ENCODE peak calls at places on chromosome 9, in five cellular contexts. W is spleen, D is stomach, I is sigmoid colon, P is K562. H is an unnamed sample. For H3K4me1, the result is how much of the 10 kb centered on the place peaks cover.

GRCh38 chr9:137535120-137535428 is 15.1 kb downstream of the PNPLA7 start:
- DNase-seq in W (no peak), D (no peak), I (no peak), P (no peak), H (no peak)

GRCh38 chr9:117715411-117715989 is 11.3 kb downstream of the TLR4 start:
- DNase-seq in W (no peak), D (no peak), I (no peak), P (no peak), H (no peak)

GRCh38 chr9:98972641-98973545 is 29.2 kb downstream of the COL15A1 start:
- DNase-seq in W (no peak), D (no peak), I (no peak), P (no peak), H (no peak)

GRCh38 chr9:95808001-95808400 is 67.5 kb upstream of the ERCC6L2 start:
- DNase-seq in W (no peak), D (no peak), I (no peak), P (no peak), H (no peak)

GRCh38 chr9:113152699-113153098 is 1.9 kb downstream of the SLC31A2 start:
- DNase-seq in W (no peak), D (no peak), I (no peak), P (no peak), H (no peak)

GRCh38 chr9:2343756-2344155 is 277.8 kb upstream of the VLDLR start:
- DNase-seq in W (no peak), D (no peak), I (no peak), P (no peak), H (no peak)

GRCh38 chr9:75120661-75121060 is 32.3 kb downstream of the OSTF1 start:
- DNase-seq in W (no peak), D (no peak), I (no peak), P (peak), H (no peak)

GRCh38 chr9:100216178-100216787 is 117.2 kb downstream of the INVS start:
- DNase-seq in W (no peak), D (peak), I (no peak), P (peak), H (no peak)

GRCh38 chr9:95089916-95090791 is 227.4 kb downstream of the FANCC start:
- DNase-seq in W (peak), D (peak), I (peak), P (no peak), H (no peak)

GRCh38 chr9:95292226-95292625 is 25.3 kb downstream of the FANCC start:
- DNase-seq in W (no peak), D (no peak), I (no peak), P (no peak), H (no peak)

GRCh38 chr9:100193078-100193477 is 94.0 kb downstream of the INVS start:
- DNase-seq in W (no peak), D (no peak), I (no peak), P (no peak), H (no peak)

GRCh38 chr9:99004717-99005460 is 61.2 kb downstream of the COL15A1 start:
- DNase-seq in W (no peak), D (no peak), I (no peak), P (no peak), H (peak)

GRCh38 chr9:110081395-110081794 is 126.6 kb downstream of the C9orf152 start:
- DNase-seq in W (no peak), D (no peak), I (no peak), P (no peak), H (no peak)

GRCh38 chr9:38344566-38345324 is 47.8 kb upstream of the ALDH1B1 start:
- DNase-seq in W (no peak), D (no peak), I (peak), P (no peak), H (no peak)

GRCh38 chr9:36398745-36399144 is 1.3 kb downstream of the RNF38 start:
- DNase-seq in W (no peak), D (no peak), I (no peak), P (no peak), H (no peak)

GRCh38 chr9:22102347-22103053 is 93.4 kb upstream of the CDKN2B start:
- DNase-seq in W (no peak), D (no peak), I (no peak), P (no peak), H (no peak)

GRCh38 chr9:91303741-91304140 is 58.0 kb downstream of the AUH start:
- DNase-seq in W (no peak), D (no peak), I (no peak), P (no peak), H (no peak)

GRCh38 chr9:91305596-91305995 is 56.1 kb downstream of the AUH start:
- DNase-seq in W (no peak), D (no peak), I (no peak), P (no peak), H (no peak)

GRCh38 chr9:91302831-91303230 is 58.9 kb downstream of the AUH start:
- DNase-seq in W (no peak), D (no peak), I (no peak), P (no peak), H (no peak)

GRCh38 chr9:91298304-91298703 is 63.4 kb downstream of the AUH start:
- DNase-seq in W (no peak), D (no peak), I (no peak), P (no peak), H (no peak)

GRCh38 chr9:91301161-91301560 is 60.6 kb downstream of the AUH start:
- DNase-seq in W (no peak), D (no peak), I (peak), P (no peak), H (no peak)
- TF ChIP-seq POLR2AphosphoS5 in W (no peak), D (no peak), I (no peak), P (no peak), H (peak)

GRCh38 chr9:127791085-127791484 is 5.3 kb downstream of the CDK9 start:
- DNase-seq in W (no peak), D (no peak), I (no peak), P (no peak), H (no peak)
- TF ChIP-seq CTCF in W (no peak), D (no peak), I (no peak), P (no peak), H (no peak)

GRCh38 chr9:131405429-131405828 is 11.5 kb downstream of the PRRC2B start:
- DNase-seq in W (no peak), D (no peak), I (no peak), P (peak), H (no peak)

GRCh38 chr9:131404581-131404980 is 10.7 kb downstream of the PRRC2B start:
- DNase-seq in W (no peak), D (no peak), I (no peak), P (peak), H (no peak)

GRCh38 chr9:131405858-131406566 is 12.1 kb downstream of the PRRC2B start:
- DNase-seq in W (no peak), D (no peak), I (no peak), P (no peak), H (no peak)

GRCh38 chr9:131403493-131403773 is 9.5 kb downstream of the PRRC2B start:
- DNase-seq in W (no peak), D (no peak), I (no peak), P (no peak), H (no peak)

DNA sequence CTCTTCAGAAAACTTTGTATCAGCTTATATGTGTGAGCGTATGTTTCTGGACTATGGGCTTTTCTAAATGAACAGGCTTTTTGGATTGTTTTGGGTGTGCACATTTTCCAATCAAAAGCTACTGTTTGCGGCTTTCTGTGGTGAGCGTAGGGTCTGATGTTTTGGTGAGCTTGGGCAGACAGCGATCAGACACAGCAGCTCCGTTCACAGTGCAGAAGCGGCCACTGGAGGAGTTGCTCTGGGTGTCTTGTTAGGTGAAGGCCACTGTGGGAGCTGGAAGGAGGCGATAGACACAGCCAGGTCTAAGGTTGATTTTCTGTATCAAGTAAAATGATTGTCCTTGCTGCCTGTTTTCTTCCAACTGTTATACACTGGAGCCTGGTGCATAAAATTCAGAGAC is 11.1 kb downstream of the PRRC2B start:
- DNase-seq in W (no peak), D (no peak), I (no peak), P (peak), H (no peak)
- H3K4me1 ChIP-seq in W (half or more), D (half or more), I (half or more), P (under half), H (half or more)

GRCh38 chr9:134396258-134396742 is 70.0 kb downstream of the RXRA start:
- DNase-seq in W (peak), D (no peak), I (no peak), P (no peak), H (no peak)
- TF ChIP-seq POLR2AphosphoS5 in W (peak), D (peak), I (no peak), P (no peak), H (no peak)

GRCh38 chr9:134983506-134984371 is 66.0 kb upstream of the FCN1 start:
- DNase-seq in W (no peak), D (no peak), I (peak), P (no peak), H (no peak)

GRCh38 chr9:134981829-134982228 is 64.1 kb upstream of the FCN1 start:
- DNase-seq in W (no peak), D (no peak), I (peak), P (no peak), H (no peak)

GRCh38 chr9:134982311-134982710 is 64.6 kb upstream of the FCN1 start:
- DNase-seq in W (peak), D (no peak), I (peak), P (no peak), H (no peak)

GRCh38 chr9:134984372-134985240 is 66.9 kb upstream of the FCN1 start:
- DNase-seq in W (peak), D (no peak), I (peak), P (no peak), H (no peak)

GRCh38 chr9:134983094-134983493 is 65.4 kb upstream of the FCN1 start:
- DNase-seq in W (peak), D (peak), I (peak), P (peak), H (no peak)
- TF ChIP-seq CTCF in W (peak), D (peak), I (no peak), P (peak), H (peak)

DNA sequence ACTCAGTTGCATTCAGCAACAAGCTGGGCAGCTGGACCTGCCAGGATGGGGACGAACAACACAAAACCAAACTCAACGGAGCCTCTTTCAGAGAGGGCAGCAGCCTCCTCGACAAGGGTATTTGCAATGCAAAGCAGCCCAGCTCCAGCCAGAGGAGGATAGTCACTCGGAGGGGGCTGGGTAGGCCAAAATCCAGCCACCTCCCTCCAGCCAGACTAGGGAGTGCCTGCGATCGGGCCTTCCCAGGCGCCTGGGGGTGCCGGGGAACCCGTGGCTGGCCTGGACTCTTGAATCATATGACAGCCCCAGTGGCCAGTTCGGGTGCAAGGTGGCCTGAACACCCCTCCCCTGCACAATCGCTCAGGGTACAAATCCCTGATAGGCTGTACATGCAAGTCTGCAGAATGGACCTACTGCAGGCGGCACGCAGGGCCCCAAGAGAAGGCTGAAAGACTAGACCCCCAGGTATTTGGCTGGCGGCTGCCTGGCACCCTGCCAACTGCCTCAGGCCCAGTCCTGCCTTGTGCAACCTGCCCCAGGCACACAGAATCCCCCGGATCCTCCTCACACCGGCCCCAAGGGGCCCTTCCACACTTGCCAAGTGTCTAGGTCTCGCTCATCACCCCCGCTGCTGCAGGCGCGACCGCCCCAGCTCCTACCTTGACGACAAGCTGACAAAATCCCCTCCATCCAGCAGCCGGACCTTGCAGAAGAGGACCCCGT is 1.3 kb downstream of the EEIG1 start:
- DNase-seq in W (peak), D (peak), I (peak), P (peak), H (no peak)
- H3K4me1 ChIP-seq in W (half or more), D (half or more), I (half or more), P (under half), H (half or more)

DNA sequence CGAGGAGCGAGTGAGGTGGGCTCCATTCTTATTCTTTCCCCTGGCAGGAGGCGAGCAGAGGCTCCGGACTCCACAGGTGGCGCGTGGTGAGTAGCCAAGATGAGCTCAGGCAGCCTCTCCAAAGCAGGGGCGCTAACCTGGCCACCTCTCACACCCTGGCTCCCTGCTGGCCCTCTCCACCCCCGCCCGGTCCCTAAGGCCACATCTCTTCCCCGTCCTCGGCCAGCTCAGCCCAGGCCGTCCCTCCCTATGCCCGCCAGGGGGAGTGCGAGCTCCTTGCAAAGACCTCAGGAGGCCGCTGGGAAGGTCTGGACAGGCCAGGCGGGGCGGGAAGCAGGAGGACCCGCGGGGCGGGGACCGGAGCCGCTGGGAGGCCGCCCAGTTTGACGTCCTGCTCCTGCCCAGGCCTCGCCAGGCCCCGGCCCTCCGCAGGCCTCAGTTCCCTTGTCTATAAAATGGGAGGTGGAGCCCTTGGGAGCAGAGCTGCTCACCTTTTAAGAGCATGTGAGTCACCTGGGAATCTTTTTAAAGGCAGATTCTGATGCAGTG is 46.3 kb upstream of the GGTA1 start:
- DNase-seq in W (peak), D (peak), I (peak), P (peak), H (no peak)
- TF ChIP-seq POLR2AphosphoS5 in W (peak), D (no peak), I (no peak), P (no peak), H (peak)